ENCODE peak calls at places on chromosomes 12 and 14, in four cellular contexts. One of them, this sample, is unnamed.

GRCh38 chr12:46266869-46267617 is 1.8 kb downstream of the SLC38A1 start:
- DNase-seq in stimulated activated CD8-positive, alpha-beta memory T cell treated with anti-CD3 and anti-CD28 coated beads, Interleukin-2, amount 100 ng/mL, for 48 hours: peak; percentile 30
- DNase-seq in mucosa of descending colon: peak; percentile 75
- DNase-seq in psoas muscle: peak; percentile 39
- DNase-seq in this sample: peak; percentile 51

GRCh38 chr12:27343255-27344000 is 10.8 kb downstream of the BMAL2 start:
- DNase-seq in psoas muscle: no peak
- DNase-seq in stimulated activated CD8-positive, alpha-beta memory T cell treated with anti-CD3 and anti-CD28 coated beads, Interleukin-2, amount 100 ng/mL, for 48 hours: no peak
- DNase-seq in mucosa of descending colon: no peak
- DNase-seq in this sample: no peak

GRCh38 chr12:9651265-9651729 is 18.2 kb upstream of the CLEC2D start:
- DNase-seq in psoas muscle: no peak
- DNase-seq in mucosa of descending colon: no peak
- DNase-seq in stimulated activated CD8-positive, alpha-beta memory T cell treated with anti-CD3 and anti-CD28 coated beads, Interleukin-2, amount 100 ng/mL, for 48 hours: no peak
- DNase-seq in this sample: no peak

GRCh38 chr12:121939992-121940766 is 21.8 kb downstream of the CFAP251 start:
- DNase-seq in mucosa of descending colon: no peak
- DNase-seq in stimulated activated CD8-positive, alpha-beta memory T cell treated with anti-CD3 and anti-CD28 coated beads, Interleukin-2, amount 100 ng/mL, for 48 hours: no peak
- DNase-seq in psoas muscle: no peak
- DNase-seq in this sample: no peak

GRCh38 chr12:19916982-19917381 is 451.4 kb upstream of the PDE3A start:
- DNase-seq in stimulated activated CD8-positive, alpha-beta memory T cell treated with anti-CD3 and anti-CD28 coated beads, Interleukin-2, amount 100 ng/mL, for 48 hours: no peak
- DNase-seq in psoas muscle: no peak
- DNase-seq in mucosa of descending colon: no peak
- DNase-seq in this sample: no peak

GRCh38 chr14:33790996-33791395 is 159.9 kb downstream of the EGLN3 start:
- DNase-seq in mucosa of descending colon: no peak
- DNase-seq in psoas muscle: no peak
- DNase-seq in stimulated activated CD8-positive, alpha-beta memory T cell treated with anti-CD3 and anti-CD28 coated beads, Interleukin-2, amount 100 ng/mL, for 48 hours: no peak
- DNase-seq in this sample: no peak

GRCh38 chr12:44696542-44696941 is 179.6 kb downstream of the NELL2 start:
- DNase-seq in stimulated activated CD8-positive, alpha-beta memory T cell treated with anti-CD3 and anti-CD28 coated beads, Interleukin-2, amount 100 ng/mL, for 48 hours: no peak
- DNase-seq in mucosa of descending colon: no peak
- DNase-seq in psoas muscle: no peak
- DNase-seq in this sample: no peak

GRCh38 chr12:219891-220352 is 6.0 kb upstream of the SLC6A12 start:
- DNase-seq in stimulated activated CD8-positive, alpha-beta memory T cell treated with anti-CD3 and anti-CD28 coated beads, Interleukin-2, amount 100 ng/mL, for 48 hours: peak; percentile 57
- DNase-seq in mucosa of descending colon: peak; percentile 74
- DNase-seq in psoas muscle: peak; percentile 56
- DNase-seq in this sample: peak; percentile 33

GRCh38 chr12:128266559-128267245 is at the start of gene TMEM132C:
- DNase-seq in mucosa of descending colon: no peak
- DNase-seq in stimulated activated CD8-positive, alpha-beta memory T cell treated with anti-CD3 and anti-CD28 coated beads, Interleukin-2, amount 100 ng/mL, for 48 hours: no peak
- DNase-seq in psoas muscle: no peak
- DNase-seq in this sample: no peak

GRCh38 chr12:102957339-102958050 is at the start of gene ASCL1:
- DNase-seq in psoas muscle: no peak
- DNase-seq in stimulated activated CD8-positive, alpha-beta memory T cell treated with anti-CD3 and anti-CD28 coated beads, Interleukin-2, amount 100 ng/mL, for 48 hours: no peak
- DNase-seq in mucosa of descending colon: no peak
- DNase-seq in this sample: no peak

GRCh38 chr12:75792687-75793086 is 238.9 kb downstream of the PHLDA1 start:
- DNase-seq in psoas muscle: no peak
- DNase-seq in mucosa of descending colon: no peak
- DNase-seq in stimulated activated CD8-positive, alpha-beta memory T cell treated with anti-CD3 and anti-CD28 coated beads, Interleukin-2, amount 100 ng/mL, for 48 hours: no peak
- DNase-seq in this sample: no peak

GRCh38 chr14:89926709-89927108 is 27.8 kb downstream of the EFCAB11 start:
- DNase-seq in stimulated activated CD8-positive, alpha-beta memory T cell treated with anti-CD3 and anti-CD28 coated beads, Interleukin-2, amount 100 ng/mL, for 48 hours: no peak
- DNase-seq in psoas muscle: no peak
- DNase-seq in mucosa of descending colon: no peak
- DNase-seq in this sample: no peak

GRCh38 chr14:61098711-61099110 is 117.7 kb downstream of the SLC38A6 start:
- DNase-seq in psoas muscle: no peak
- DNase-seq in mucosa of descending colon: no peak
- DNase-seq in stimulated activated CD8-positive, alpha-beta memory T cell treated with anti-CD3 and anti-CD28 coated beads, Interleukin-2, amount 100 ng/mL, for 48 hours: no peak
- DNase-seq in this sample: no peak

GRCh38 chr14:105203057-105203494 is 22.0 kb upstream of the NUDT14 start:
- DNase-seq in mucosa of descending colon: peak; percentile 88
- DNase-seq in stimulated activated CD8-positive, alpha-beta memory T cell treated with anti-CD3 and anti-CD28 coated beads, Interleukin-2, amount 100 ng/mL, for 48 hours: peak; percentile 57
- DNase-seq in psoas muscle: peak; percentile 80
- DNase-seq in this sample: peak; percentile 69

GRCh38 chr12:30853561-30854133 is 72.9 kb upstream of the TSPAN11 start:
- DNase-seq in psoas muscle: no peak
- DNase-seq in mucosa of descending colon: no peak
- DNase-seq in stimulated activated CD8-positive, alpha-beta memory T cell treated with anti-CD3 and anti-CD28 coated beads, Interleukin-2, amount 100 ng/mL, for 48 hours: no peak
- DNase-seq in this sample: no peak

GRCh38 chr12:19301688-19302640 is 137.3 kb upstream of the AEBP2 start:
- DNase-seq in stimulated activated CD8-positive, alpha-beta memory T cell treated with anti-CD3 and anti-CD28 coated beads, Interleukin-2, amount 100 ng/mL, for 48 hours: no peak
- DNase-seq in mucosa of descending colon: no peak
- DNase-seq in psoas muscle: no peak
- DNase-seq in this sample: no peak

GRCh38 chr14:80867091-80867490 is 74.4 kb downstream of the CEP128 start:
- DNase-seq in mucosa of descending colon: no peak
- DNase-seq in psoas muscle: no peak
- DNase-seq in stimulated activated CD8-positive, alpha-beta memory T cell treated with anti-CD3 and anti-CD28 coated beads, Interleukin-2, amount 100 ng/mL, for 48 hours: no peak
- DNase-seq in this sample: no peak

GRCh38 chr12:58321414-58321813 is 380.0 kb downstream of the ATP23 start:
- DNase-seq in stimulated activated CD8-positive, alpha-beta memory T cell treated with anti-CD3 and anti-CD28 coated beads, Interleukin-2, amount 100 ng/mL, for 48 hours: no peak
- DNase-seq in psoas muscle: no peak
- DNase-seq in mucosa of descending colon: no peak
- DNase-seq in this sample: no peak

GRCh38 chr12:110001596-110001995 is 2.4 kb downstream of the ANKRD13A start:
- DNase-seq in stimulated activated CD8-positive, alpha-beta memory T cell treated with anti-CD3 and anti-CD28 coated beads, Interleukin-2, amount 100 ng/mL, for 48 hours: no peak
- DNase-seq in psoas muscle: no peak
- DNase-seq in mucosa of descending colon: no peak
- DNase-seq in this sample: no peak

GRCh38 chr12:124484067-124484466 is 83.3 kb downstream of the NCOR2 start:
- DNase-seq in stimulated activated CD8-positive, alpha-beta memory T cell treated with anti-CD3 and anti-CD28 coated beads, Interleukin-2, amount 100 ng/mL, for 48 hours: no peak
- DNase-seq in mucosa of descending colon: no peak
- DNase-seq in psoas muscle: no peak
- DNase-seq in this sample: no peak

GRCh38 chr12:6336079-6336858 is 5.6 kb downstream of the TNFRSF1A start:
- DNase-seq in stimulated activated CD8-positive, alpha-beta memory T cell treated with anti-CD3 and anti-CD28 coated beads, Interleukin-2, amount 100 ng/mL, for 48 hours: no peak
- DNase-seq in mucosa of descending colon: peak; percentile 90
- DNase-seq in psoas muscle: peak; percentile 96
- DNase-seq in this sample: peak; percentile 96

GRCh38 chr12:47650469-47650868 is 55.4 kb downstream of the RPAP3 start:
- DNase-seq in psoas muscle: no peak
- DNase-seq in stimulated activated CD8-positive, alpha-beta memory T cell treated with anti-CD3 and anti-CD28 coated beads, Interleukin-2, amount 100 ng/mL, for 48 hours: no peak
- DNase-seq in mucosa of descending colon: no peak
- DNase-seq in this sample: no peak

GRCh38 chr12:43459285-43459684 is 92.7 kb downstream of the ADAMTS20 start:
- DNase-seq in mucosa of descending colon: no peak
- DNase-seq in psoas muscle: no peak
- DNase-seq in stimulated activated CD8-positive, alpha-beta memory T cell treated with anti-CD3 and anti-CD28 coated beads, Interleukin-2, amount 100 ng/mL, for 48 hours: no peak
- DNase-seq in this sample: no peak

GRCh38 chr12:46660719-46661118 is 165.1 kb downstream of the SLC38A4 start:
- DNase-seq in stimulated activated CD8-positive, alpha-beta memory T cell treated with anti-CD3 and anti-CD28 coated beads, Interleukin-2, amount 100 ng/mL, for 48 hours: no peak
- DNase-seq in psoas muscle: no peak
- DNase-seq in mucosa of descending colon: no peak
- DNase-seq in this sample: no peak

GRCh38 chr14:24920265-24921080 is 129.5 kb downstream of the STXBP6 start:
- DNase-seq in mucosa of descending colon: no peak
- DNase-seq in psoas muscle: no peak
- DNase-seq in stimulated activated CD8-positive, alpha-beta memory T cell treated with anti-CD3 and anti-CD28 coated beads, Interleukin-2, amount 100 ng/mL, for 48 hours: no peak
- DNase-seq in this sample: no peak

GRCh38 chr12:95169368-95169767 is 47.9 kb downstream of the FGD6 start:
- DNase-seq in psoas muscle: no peak
- DNase-seq in mucosa of descending colon: peak; percentile 67
- DNase-seq in stimulated activated CD8-positive, alpha-beta memory T cell treated with anti-CD3 and anti-CD28 coated beads, Interleukin-2, amount 100 ng/mL, for 48 hours: no peak
- DNase-seq in this sample: no peak

GRCh38 chr14:69713127-69713800 is 53.7 kb upstream of the SRSF5 start:
- DNase-seq in mucosa of descending colon: peak; percentile 55
- DNase-seq in stimulated activated CD8-positive, alpha-beta memory T cell treated with anti-CD3 and anti-CD28 coated beads, Interleukin-2, amount 100 ng/mL, for 48 hours: no peak
- DNase-seq in psoas muscle: no peak
- DNase-seq in this sample: no peak

This sample was measured in uterus.